ENCODE peak calls at places on chromosomes 5 and 9, in nine cellular contexts. One of them, this sample, is unnamed.

GRCh38 chr9:2116073-2116472 is 100.9 kb downstream of the SMARCA2 start:
- DNase-seq in breast epithelium: no peak
- DNase-seq in heart left ventricle: no peak
- DNase-seq in ovary: no peak
- DNase-seq in body of pancreas: no peak
- DNase-seq in H1: peak; percentile 70
- DNase-seq in transverse colon: no peak
- DNase-seq in GM12878: no peak
- DNase-seq in A549: peak; percentile 23
- DNase-seq in this sample: peak; percentile 59

GRCh38 chr9:135520916-135521607 is at the start of gene LCN1:
- DNase-seq in ovary: no peak
- DNase-seq in H1: peak; percentile 36
- DNase-seq in heart left ventricle: no peak
- DNase-seq in GM12878: no peak
- DNase-seq in breast epithelium: no peak
- DNase-seq in transverse colon: no peak
- DNase-seq in body of pancreas: peak; percentile 7
- DNase-seq in A549: no peak
- DNase-seq in this sample: no peak

GRCh38 chr9:92746567-92747458 is 17.8 kb downstream of the BICD2 start:
- DNase-seq in H1: no peak
- DNase-seq in GM12878: no peak
- DNase-seq in transverse colon: no peak
- DNase-seq in breast epithelium: no peak
- DNase-seq in ovary: no peak
- DNase-seq in body of pancreas: peak; percentile 8
- DNase-seq in A549: no peak
- DNase-seq in heart left ventricle: no peak
- DNase-seq in this sample: no peak

GRCh38 chr5:59829389-59829788 is 64.1 kb downstream of the PDE4D start:
- DNase-seq in ovary: no peak
- DNase-seq in breast epithelium: no peak
- DNase-seq in H1: no peak
- DNase-seq in A549: no peak
- DNase-seq in body of pancreas: no peak
- DNase-seq in transverse colon: no peak
- DNase-seq in heart left ventricle: peak; percentile 13
- DNase-seq in GM12878: no peak
- DNase-seq in this sample: no peak

GRCh38 chr9:122213102-122213588 is 15.6 kb downstream of the LHX6 start:
- DNase-seq in A549: no peak
- DNase-seq in H1: no peak
- DNase-seq in ovary: no peak
- DNase-seq in body of pancreas: no peak
- DNase-seq in GM12878: no peak
- DNase-seq in breast epithelium: no peak
- DNase-seq in heart left ventricle: no peak
- DNase-seq in transverse colon: no peak
- DNase-seq in this sample: no peak

GRCh38 chr5:79702606-79703380 is 13.2 kb downstream of the CMYA5 start:
- DNase-seq in transverse colon: no peak
- DNase-seq in breast epithelium: no peak
- DNase-seq in body of pancreas: no peak
- DNase-seq in GM12878: no peak
- DNase-seq in ovary: no peak
- DNase-seq in heart left ventricle: no peak
- DNase-seq in H1: peak; percentile 60
- DNase-seq in A549: peak; percentile 24
- DNase-seq in this sample: peak; percentile 92

GRCh38 chr9:115717298-115717697 is 436.3 kb upstream of the PAPPA start:
- DNase-seq in ovary: no peak
- DNase-seq in body of pancreas: no peak
- DNase-seq in H1: no peak
- DNase-seq in transverse colon: no peak
- DNase-seq in breast epithelium: no peak
- DNase-seq in GM12878: no peak
- DNase-seq in A549: no peak
- DNase-seq in heart left ventricle: no peak
- DNase-seq in this sample: no peak

GRCh38 chr9:22160235-22160634 is 151.1 kb upstream of the CDKN2B start:
- DNase-seq in ovary: no peak
- DNase-seq in breast epithelium: no peak
- DNase-seq in heart left ventricle: no peak
- DNase-seq in A549: no peak
- DNase-seq in H1: no peak
- DNase-seq in GM12878: no peak
- DNase-seq in body of pancreas: no peak
- DNase-seq in transverse colon: no peak
- DNase-seq in this sample: no peak

GRCh38 chr5:142817031-142817430 is 46.9 kb downstream of the ARHGAP26 start:
- DNase-seq in GM12878: no peak
- DNase-seq in transverse colon: no peak
- DNase-seq in A549: no peak
- DNase-seq in heart left ventricle: no peak
- DNase-seq in body of pancreas: no peak
- DNase-seq in ovary: no peak
- DNase-seq in breast epithelium: no peak
- DNase-seq in H1: no peak
- DNase-seq in this sample: no peak

GRCh38 chr9:135714242-135715055 is 12.5 kb downstream of the KCNT1 start:
- DNase-seq in heart left ventricle: no peak
- DNase-seq in transverse colon: no peak
- DNase-seq in GM12878: no peak
- DNase-seq in H1: peak; percentile 84
- DNase-seq in A549: no peak
- DNase-seq in body of pancreas: no peak
- DNase-seq in breast epithelium: no peak
- DNase-seq in ovary: peak; percentile 64
- DNase-seq in this sample: no peak

GRCh38 chr5:74502479-74502950 is 138.0 kb downstream of the ENC1 start:
- DNase-seq in breast epithelium: no peak
- DNase-seq in body of pancreas: no peak
- DNase-seq in heart left ventricle: peak; percentile 24
- DNase-seq in GM12878: no peak
- DNase-seq in ovary: no peak
- DNase-seq in A549: no peak
- DNase-seq in H1: no peak
- DNase-seq in transverse colon: no peak
- DNase-seq in this sample: no peak

GRCh38 chr5:124655943-124656459 is 90.4 kb downstream of the ZNF608 start:
- DNase-seq in ovary: no peak
- DNase-seq in A549: peak; percentile 62
- DNase-seq in H1: no peak
- DNase-seq in breast epithelium: no peak
- DNase-seq in heart left ventricle: no peak
- DNase-seq in body of pancreas: peak; percentile 70
- DNase-seq in GM12878: no peak
- DNase-seq in transverse colon: peak; percentile 80
- DNase-seq in this sample: peak; percentile 18

GRCh38 chr9:106286249-106286648 is 576.7 kb upstream of the ZNF462 start:
- DNase-seq in body of pancreas: no peak
- DNase-seq in breast epithelium: no peak
- DNase-seq in transverse colon: no peak
- DNase-seq in ovary: no peak
- DNase-seq in A549: peak; percentile 0
- DNase-seq in H1: no peak
- DNase-seq in GM12878: no peak
- DNase-seq in heart left ventricle: no peak
- DNase-seq in this sample: peak; percentile 17

GRCh38 chr9:2837915-2838314 is 6.0 kb downstream of the PUM3 start:
- DNase-seq in H1: no peak
- DNase-seq in transverse colon: no peak
- DNase-seq in A549: peak; percentile 25
- DNase-seq in GM12878: no peak
- DNase-seq in breast epithelium: no peak
- DNase-seq in ovary: no peak
- DNase-seq in body of pancreas: no peak
- DNase-seq in heart left ventricle: no peak
- DNase-seq in this sample: no peak

GRCh38 chr5:56110646-56111403 is 116.1 kb upstream of the IL6ST start:
- DNase-seq in transverse colon: no peak
- DNase-seq in ovary: no peak
- DNase-seq in GM12878: no peak
- DNase-seq in body of pancreas: no peak
- DNase-seq in A549: no peak
- DNase-seq in heart left ventricle: no peak
- DNase-seq in breast epithelium: no peak
- DNase-seq in H1: no peak
- DNase-seq in this sample: no peak

GRCh38 chr9:130490981-130491380 is 46.2 kb downstream of the ASS1 start:
- DNase-seq in A549: no peak
- DNase-seq in transverse colon: no peak
- DNase-seq in breast epithelium: no peak
- DNase-seq in H1: no peak
- DNase-seq in body of pancreas: no peak
- DNase-seq in heart left ventricle: no peak
- DNase-seq in GM12878: no peak
- DNase-seq in ovary: no peak
- DNase-seq in this sample: no peak

GRCh38 chr5:93191426-93191825 is 389.6 kb downstream of the NR2F1-AS1 start:
- DNase-seq in breast epithelium: no peak
- DNase-seq in body of pancreas: no peak
- DNase-seq in heart left ventricle: no peak
- DNase-seq in H1: no peak
- DNase-seq in transverse colon: no peak
- DNase-seq in GM12878: no peak
- DNase-seq in A549: no peak
- DNase-seq in ovary: no peak
- DNase-seq in this sample: no peak

GRCh38 chr9:116697341-116697740 is 10.2 kb downstream of the TRIM32 start:
- DNase-seq in breast epithelium: no peak
- DNase-seq in ovary: no peak
- DNase-seq in body of pancreas: no peak
- DNase-seq in transverse colon: no peak
- DNase-seq in GM12878: no peak
- DNase-seq in H1: no peak
- DNase-seq in heart left ventricle: no peak
- DNase-seq in A549: no peak
- DNase-seq in this sample: no peak

GRCh38 chr5:66415208-66415607 is 181.0 kb upstream of the MAST4 start:
- DNase-seq in H1: no peak
- DNase-seq in A549: no peak
- DNase-seq in heart left ventricle: no peak
- DNase-seq in ovary: no peak
- DNase-seq in breast epithelium: no peak
- DNase-seq in transverse colon: no peak
- DNase-seq in body of pancreas: no peak
- DNase-seq in GM12878: no peak
- DNase-seq in this sample: peak; percentile 4

GRCh38 chr5:73274121-73274520 is 101.1 kb downstream of the TMEM174 start:
- DNase-seq in breast epithelium: no peak
- DNase-seq in GM12878: no peak
- DNase-seq in transverse colon: no peak
- DNase-seq in body of pancreas: no peak
- DNase-seq in H1: no peak
- DNase-seq in A549: no peak
- DNase-seq in ovary: no peak
- DNase-seq in heart left ventricle: no peak
- DNase-seq in this sample: no peak
- H3K4me3 ChIP-seq in breast epithelium: no peak overlapping the region
- H3K4me3 ChIP-seq in GM12878: no peak overlapping the region
- H3K4me3 ChIP-seq in transverse colon: no peak overlapping the region
- H3K4me3 ChIP-seq in body of pancreas: no peak overlapping the region
- H3K4me3 ChIP-seq in H1: no peak overlapping the region
- H3K4me3 ChIP-seq in A549: no peak overlapping the region
- H3K4me3 ChIP-seq in ovary: no peak overlapping the region
- H3K4me3 ChIP-seq in heart left ventricle: no peak overlapping the region
- H3K4me3 ChIP-seq in this sample: no peak overlapping the region

GRCh38 chr9:127715443-127716337 is at the start of the genes PTRH1 and TTC16:
- DNase-seq in ovary: peak; percentile 98
- DNase-seq in H1: peak; percentile 99
- DNase-seq in GM12878: peak; percentile 72
- DNase-seq in body of pancreas: peak; percentile 97
- DNase-seq in breast epithelium: peak; percentile 98
- DNase-seq in A549: peak; percentile 97
- DNase-seq in transverse colon: peak; percentile 98
- DNase-seq in heart left ventricle: peak; percentile 98
- DNase-seq in this sample: peak; percentile 96
- TF ChIP-seq POLR2A in ovary: peak; percentile 48
- TF ChIP-seq POLR2A in H1: no peak
- TF ChIP-seq POLR2A in GM12878: peak; percentile 65
- TF ChIP-seq POLR2A in body of pancreas: peak; percentile 28
- TF ChIP-seq POLR2A in breast epithelium: peak; percentile 19
- TF ChIP-seq POLR2A in A549: no peak
- TF ChIP-seq POLR2A in transverse colon: peak; percentile 41
- TF ChIP-seq POLR2A in heart left ventricle: peak; percentile 65
- TF ChIP-seq POLR2A in this sample: no peak

DNA sequence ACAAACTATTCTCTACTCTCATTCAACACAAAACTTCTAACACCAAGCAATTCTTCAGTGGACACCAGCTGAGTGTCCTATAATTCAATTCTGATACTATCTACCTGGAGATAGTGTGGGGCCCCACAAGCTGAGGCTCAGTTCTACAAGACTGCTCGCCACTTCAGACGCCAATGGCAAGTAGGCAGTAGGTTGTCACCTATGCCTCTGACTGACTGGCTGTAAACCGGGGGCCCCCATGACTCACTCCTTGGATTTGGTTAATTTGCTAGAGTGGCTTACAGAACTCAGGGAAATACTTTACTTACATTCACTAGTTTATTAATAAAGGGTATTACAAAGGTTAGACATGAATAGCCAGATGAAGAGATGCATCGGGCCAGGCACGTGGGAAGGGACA is 21.5 kb downstream of the INIP start:
- DNase-seq in body of pancreas: no peak
- DNase-seq in A549: no peak
- DNase-seq in GM12878: no peak
- DNase-seq in breast epithelium: no peak
- DNase-seq in transverse colon: no peak
- DNase-seq in heart left ventricle: no peak
- DNase-seq in H1: no peak
- DNase-seq in ovary: no peak
- DNase-seq in this sample: no peak
- H3K4me3 ChIP-seq in body of pancreas: no peak overlapping the region
- H3K4me3 ChIP-seq in A549: no peak overlapping the region
- H3K4me3 ChIP-seq in GM12878: no peak overlapping the region
- H3K4me3 ChIP-seq in breast epithelium: no peak overlapping the region
- H3K4me3 ChIP-seq in transverse colon: no peak overlapping the region
- H3K4me3 ChIP-seq in heart left ventricle: no peak overlapping the region
- H3K4me3 ChIP-seq in H1: no peak overlapping the region
- H3K4me3 ChIP-seq in ovary: no peak overlapping the region
- H3K4me3 ChIP-seq in this sample: no peak overlapping the region

DNA sequence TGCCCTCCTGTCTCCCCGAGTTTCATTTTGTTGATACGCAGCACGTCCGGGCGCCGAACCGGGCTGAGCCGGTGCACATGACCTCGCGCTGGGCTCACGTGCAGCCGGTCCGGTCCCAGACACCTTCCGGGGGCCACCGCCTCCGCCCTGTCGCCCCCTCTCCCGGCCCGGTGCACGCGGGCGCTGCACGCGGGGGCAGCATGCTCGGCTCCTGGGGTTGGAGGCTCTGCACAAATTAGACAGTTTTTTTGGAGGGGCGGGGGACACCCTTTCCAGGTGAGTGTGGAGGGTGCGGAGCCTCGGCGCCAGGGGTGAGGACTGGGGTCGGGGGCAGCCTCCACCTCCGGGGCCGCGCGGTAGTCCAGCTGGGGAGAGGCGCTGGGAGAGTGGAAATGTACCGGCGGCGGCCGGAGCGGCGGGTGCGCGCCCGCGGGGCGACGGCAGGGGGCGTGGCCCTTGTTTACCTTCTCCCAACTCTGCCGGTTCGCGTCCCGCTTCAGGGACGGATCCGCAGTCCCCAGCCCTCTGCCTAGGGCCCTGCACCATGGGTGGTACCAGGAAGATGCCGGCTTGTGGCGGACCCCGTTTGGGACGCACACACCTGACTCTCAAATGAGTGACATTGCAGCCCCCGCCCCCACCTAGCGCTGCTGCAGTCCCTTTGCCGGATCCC is 1.1 kb downstream of the JADE2 start:
- DNase-seq in H1: no peak
- DNase-seq in transverse colon: peak; percentile 87
- DNase-seq in ovary: peak; percentile 86
- DNase-seq in A549: no peak
- DNase-seq in body of pancreas: peak; percentile 83
- DNase-seq in breast epithelium: peak; percentile 75
- DNase-seq in GM12878: no peak
- DNase-seq in heart left ventricle: peak; percentile 77
- DNase-seq in this sample: peak; percentile 81
- TF ChIP-seq POLR2A in H1: no peak
- TF ChIP-seq POLR2A in transverse colon: no peak
- TF ChIP-seq POLR2A in ovary: no peak
- TF ChIP-seq POLR2A in A549: peak; percentile 40
- TF ChIP-seq POLR2A in body of pancreas: peak; percentile 10
- TF ChIP-seq POLR2A in breast epithelium: no peak
- TF ChIP-seq POLR2A in GM12878: peak; percentile 68
- TF ChIP-seq POLR2A in heart left ventricle: peak; percentile 56
- TF ChIP-seq POLR2A in this sample: peak; percentile 63

This sample was measured in NB4.